ENCODE peak calls at places on chromosomes 13 and 19, in six cellular contexts. One of them, this sample, is unnamed. For H3K9me3, the result is how much of the 10 kb centered on the place peaks cover.

GRCh38 chr19:37329686-37330085 is 41.2 kb upstream of the ZNF527 start:
- DNase-seq in tibial nerve: no peak
- DNase-seq in CD4-positive, alpha-beta memory T cell: no peak
- DNase-seq in left ventricle myocardium inferior: no peak
- DNase-seq in sigmoid colon: no peak
- DNase-seq in cardiac muscle cell: no peak
- DNase-seq in this sample: no peak

GRCh38 chr19:2575734-2576481 is 100.0 kb downstream of the GADD45B start:
- DNase-seq in tibial nerve: peak
- DNase-seq in CD4-positive, alpha-beta memory T cell: no peak
- DNase-seq in left ventricle myocardium inferior: peak
- DNase-seq in sigmoid colon: peak
- DNase-seq in cardiac muscle cell: peak
- DNase-seq in this sample: peak

GRCh38 chr13:110351636-110352420 is 44.7 kb downstream of the COL4A2 start:
- DNase-seq in tibial nerve: no peak
- DNase-seq in CD4-positive, alpha-beta memory T cell: no peak
- DNase-seq in left ventricle myocardium inferior: no peak
- DNase-seq in sigmoid colon: no peak
- DNase-seq in cardiac muscle cell: no peak
- DNase-seq in this sample: no peak

GRCh38 chr19:37813340-37813739 is 34.0 kb upstream of the ZNF573 start:
- DNase-seq in tibial nerve: no peak
- DNase-seq in CD4-positive, alpha-beta memory T cell: no peak
- DNase-seq in left ventricle myocardium inferior: no peak
- DNase-seq in sigmoid colon: no peak
- DNase-seq in cardiac muscle cell: no peak
- DNase-seq in this sample: no peak

GRCh38 chr19:19209372-19209771 is 2.4 kb upstream of the NCAN start:
- DNase-seq in tibial nerve: no peak
- DNase-seq in CD4-positive, alpha-beta memory T cell: no peak
- DNase-seq in left ventricle myocardium inferior: no peak
- DNase-seq in sigmoid colon: no peak
- DNase-seq in cardiac muscle cell: no peak
- DNase-seq in this sample: no peak

GRCh38 chr13:42574435-42575311 is 721 bp downstream of the TNFSF11 start:
- DNase-seq in tibial nerve: no peak
- DNase-seq in CD4-positive, alpha-beta memory T cell: peak
- DNase-seq in left ventricle myocardium inferior: no peak
- DNase-seq in sigmoid colon: no peak
- DNase-seq in cardiac muscle cell: peak
- DNase-seq in this sample: no peak

GRCh38 chr19:2495130-2495641 is 19.3 kb downstream of the GADD45B start:
- DNase-seq in tibial nerve: peak
- DNase-seq in CD4-positive, alpha-beta memory T cell: no peak
- DNase-seq in left ventricle myocardium inferior: peak
- DNase-seq in sigmoid colon: peak
- DNase-seq in cardiac muscle cell: peak
- DNase-seq in this sample: peak

GRCh38 chr13:98454389-98454881 is 122.5 kb downstream of the STK24 start:
- DNase-seq in tibial nerve: no peak
- DNase-seq in CD4-positive, alpha-beta memory T cell: no peak
- DNase-seq in left ventricle myocardium inferior: no peak
- DNase-seq in sigmoid colon: no peak
- DNase-seq in cardiac muscle cell: peak
- DNase-seq in this sample: no peak

GRCh38 chr19:48965033-48965805 is at the start of gene FTL:
- DNase-seq in tibial nerve: peak
- DNase-seq in CD4-positive, alpha-beta memory T cell: peak
- DNase-seq in left ventricle myocardium inferior: peak
- DNase-seq in sigmoid colon: peak
- DNase-seq in cardiac muscle cell: peak
- DNase-seq in this sample: peak

GRCh38 chr13:110774490-110774889 is 61.0 kb downstream of the ING1 start:
- DNase-seq in tibial nerve: no peak
- DNase-seq in CD4-positive, alpha-beta memory T cell: no peak
- DNase-seq in left ventricle myocardium inferior: no peak
- DNase-seq in sigmoid colon: no peak
- DNase-seq in cardiac muscle cell: no peak
- DNase-seq in this sample: no peak

GRCh38 chr19:32603961-32604360 is 23.0 kb downstream of the PDCD5 start:
- DNase-seq in tibial nerve: no peak
- DNase-seq in CD4-positive, alpha-beta memory T cell: no peak
- DNase-seq in left ventricle myocardium inferior: no peak
- DNase-seq in sigmoid colon: no peak
- DNase-seq in cardiac muscle cell: no peak
- DNase-seq in this sample: no peak

GRCh38 chr19:1069009-1069779 is 2.2 kb downstream of the ARHGAP45 start:
- DNase-seq in tibial nerve: no peak
- DNase-seq in CD4-positive, alpha-beta memory T cell: peak
- DNase-seq in left ventricle myocardium inferior: peak
- DNase-seq in sigmoid colon: no peak
- DNase-seq in cardiac muscle cell: no peak
- DNase-seq in this sample: no peak

GRCh38 chr19:38539751-38540150 is 78.0 kb downstream of the MAP4K1 start:
- DNase-seq in tibial nerve: no peak
- DNase-seq in CD4-positive, alpha-beta memory T cell: no peak
- DNase-seq in left ventricle myocardium inferior: no peak
- DNase-seq in sigmoid colon: no peak
- DNase-seq in cardiac muscle cell: no peak
- DNase-seq in this sample: no peak

GRCh38 chr19:51637362-51637978 is 7.3 kb upstream of the SIGLEC5 start:
- DNase-seq in tibial nerve: no peak
- DNase-seq in CD4-positive, alpha-beta memory T cell: no peak
- DNase-seq in left ventricle myocardium inferior: no peak
- DNase-seq in sigmoid colon: no peak
- DNase-seq in cardiac muscle cell: peak
- DNase-seq in this sample: peak

GRCh38 chr19:42662714-42663113 is 68.0 kb upstream of the CEACAM8 start:
- DNase-seq in tibial nerve: no peak
- DNase-seq in CD4-positive, alpha-beta memory T cell: no peak
- DNase-seq in left ventricle myocardium inferior: no peak
- DNase-seq in sigmoid colon: no peak
- DNase-seq in cardiac muscle cell: no peak
- DNase-seq in this sample: no peak

GRCh38 chr19:21693399-21693798 is 74.0 kb downstream of the ZNF100 start:
- DNase-seq in tibial nerve: no peak
- DNase-seq in CD4-positive, alpha-beta memory T cell: no peak
- DNase-seq in left ventricle myocardium inferior: no peak
- DNase-seq in sigmoid colon: no peak
- DNase-seq in cardiac muscle cell: no peak
- DNase-seq in this sample: no peak

GRCh38 chr13:113664751-113665581 is 2.1 kb upstream of the GRK1 start:
- DNase-seq in tibial nerve: peak
- DNase-seq in CD4-positive, alpha-beta memory T cell: no peak
- DNase-seq in left ventricle myocardium inferior: peak
- DNase-seq in sigmoid colon: peak
- DNase-seq in cardiac muscle cell: no peak
- DNase-seq in this sample: no peak

GRCh38 chr13:76383671-76384461 is 502.3 kb downstream of the KCTD12 start:
- DNase-seq in tibial nerve: no peak
- DNase-seq in CD4-positive, alpha-beta memory T cell: no peak
- DNase-seq in left ventricle myocardium inferior: no peak
- DNase-seq in sigmoid colon: peak
- DNase-seq in cardiac muscle cell: peak
- DNase-seq in this sample: peak

GRCh38 chr19:45913874-45914830 is at the start of gene NANOS2:
- DNase-seq in tibial nerve: no peak
- DNase-seq in CD4-positive, alpha-beta memory T cell: no peak
- DNase-seq in left ventricle myocardium inferior: no peak
- DNase-seq in sigmoid colon: no peak
- DNase-seq in cardiac muscle cell: peak
- DNase-seq in this sample: no peak

GRCh38 chr13:112251930-112252585 is 124.1 kb upstream of the SPACA7 start:
- DNase-seq in tibial nerve: no peak
- DNase-seq in CD4-positive, alpha-beta memory T cell: no peak
- DNase-seq in left ventricle myocardium inferior: no peak
- DNase-seq in sigmoid colon: no peak
- DNase-seq in cardiac muscle cell: no peak
- DNase-seq in this sample: no peak

DNA sequence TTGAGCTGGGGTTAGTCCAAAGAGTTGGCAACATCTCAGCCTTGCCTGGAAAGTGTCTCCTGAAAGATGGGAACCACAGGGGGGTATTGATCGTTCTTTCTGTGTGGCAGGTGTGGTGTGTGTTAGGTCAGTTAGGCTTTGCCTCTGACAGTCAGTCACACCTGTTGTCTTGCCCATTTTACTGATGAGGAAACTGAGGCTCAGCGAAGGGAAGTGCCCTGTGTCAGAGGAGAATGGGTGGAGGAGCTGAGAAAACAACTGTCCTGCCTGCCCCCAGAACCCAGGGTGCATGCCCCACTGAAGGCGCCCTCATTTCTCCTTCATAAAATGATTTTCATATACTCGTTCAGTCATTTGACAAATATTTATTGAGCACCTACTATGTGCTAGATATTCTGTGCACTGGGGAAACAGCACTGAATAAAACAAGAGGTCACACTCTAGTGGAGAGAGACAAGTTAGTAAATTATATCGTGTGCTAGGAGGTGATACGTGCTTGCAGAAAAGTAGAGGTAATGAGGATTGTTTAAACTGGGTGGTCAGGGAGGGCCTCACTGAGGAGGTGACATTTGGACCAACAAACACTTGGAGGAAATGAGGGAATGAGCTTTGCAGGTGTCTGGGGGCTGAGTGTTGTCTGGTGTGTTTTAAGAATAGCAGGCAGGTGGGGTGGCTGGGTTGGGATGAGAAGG is 1.6 kb downstream of the FXYD5 start:
- DNase-seq in tibial nerve: no peak
- DNase-seq in CD4-positive, alpha-beta memory T cell: no peak
- DNase-seq in left ventricle myocardium inferior: no peak
- DNase-seq in sigmoid colon: no peak
- DNase-seq in cardiac muscle cell: no peak
- DNase-seq in this sample: no peak
- H3K4me3 ChIP-seq in tibial nerve: no peak
- H3K4me3 ChIP-seq in CD4-positive, alpha-beta memory T cell: peak
- H3K4me3 ChIP-seq in left ventricle myocardium inferior: peak
- H3K4me3 ChIP-seq in sigmoid colon: no peak
- H3K4me3 ChIP-seq in cardiac muscle cell: no peak
- H3K4me3 ChIP-seq in this sample: peak

DNA sequence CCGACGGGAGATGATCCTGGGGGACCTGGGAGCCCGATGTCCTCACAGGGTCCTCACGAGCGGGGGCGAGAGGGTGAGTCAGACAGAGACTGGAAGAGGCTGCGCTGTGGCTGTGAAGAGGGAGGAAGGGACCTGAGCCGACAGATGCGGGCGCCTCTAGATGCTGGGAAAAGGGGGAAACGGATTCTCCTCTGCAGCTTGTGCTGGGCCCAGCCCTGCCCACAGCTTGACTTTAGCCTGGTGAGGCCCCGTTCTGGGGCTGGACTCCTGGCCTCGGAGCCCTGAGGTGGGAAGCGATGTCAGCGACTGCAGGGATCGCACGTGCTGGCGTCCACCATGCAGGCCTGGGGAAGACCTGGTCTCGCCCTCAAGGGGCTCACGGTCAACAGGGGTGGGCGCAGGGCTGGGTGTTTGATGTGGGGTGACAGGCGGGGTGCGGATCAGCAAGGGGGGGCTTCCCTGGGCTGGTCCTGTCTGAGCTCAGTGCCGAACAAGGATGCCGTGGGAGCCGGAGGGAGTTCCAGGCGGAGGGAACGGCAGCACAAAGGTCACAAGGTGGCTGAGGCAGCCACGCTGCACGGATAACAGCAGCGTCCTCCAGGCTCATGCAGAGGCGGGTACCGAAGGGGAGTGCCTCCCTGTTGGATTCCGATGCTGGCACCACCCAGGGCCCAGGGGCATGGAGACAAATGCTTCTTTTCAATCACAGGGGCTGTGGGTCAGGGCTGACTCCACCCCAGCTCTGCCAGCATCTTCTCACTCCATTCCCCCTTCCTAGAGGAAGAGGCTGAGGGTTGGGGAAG is 31.7 kb downstream of the PIP5K1C start:
- DNase-seq in tibial nerve: no peak
- DNase-seq in CD4-positive, alpha-beta memory T cell: no peak
- DNase-seq in left ventricle myocardium inferior: no peak
- DNase-seq in sigmoid colon: no peak
- DNase-seq in cardiac muscle cell: peak
- DNase-seq in this sample: peak
- H3K27ac ChIP-seq in tibial nerve: peak
- H3K27ac ChIP-seq in CD4-positive, alpha-beta memory T cell: no peak
- H3K27ac ChIP-seq in left ventricle myocardium inferior: peak
- H3K27ac ChIP-seq in sigmoid colon: peak
- H3K27ac ChIP-seq in cardiac muscle cell: peak
- H3K27ac ChIP-seq in this sample: no peak

GRCh38 chr19:5934779-5935472 is 20.9 kb downstream of the CAPS start:
- DNase-seq in tibial nerve: no peak
- DNase-seq in CD4-positive, alpha-beta memory T cell: no peak
- DNase-seq in left ventricle myocardium inferior: peak
- DNase-seq in sigmoid colon: no peak
- DNase-seq in cardiac muscle cell: peak
- DNase-seq in this sample: no peak
- H3K9me3 ChIP-seq in tibial nerve: under half
- H3K9me3 ChIP-seq in CD4-positive, alpha-beta memory T cell: under half
- H3K9me3 ChIP-seq in left ventricle myocardium inferior: under half
- H3K9me3 ChIP-seq in sigmoid colon: under half
- H3K9me3 ChIP-seq in cardiac muscle cell: under half
- H3K9me3 ChIP-seq in this sample: under half

GRCh38 chr13:49995535-49996165 is 1.2 kb upstream of the TRIM13 start:
- DNase-seq in tibial nerve: no peak
- DNase-seq in CD4-positive, alpha-beta memory T cell: no peak
- DNase-seq in left ventricle myocardium inferior: no peak
- DNase-seq in sigmoid colon: no peak
- DNase-seq in cardiac muscle cell: peak
- DNase-seq in this sample: peak
- H3K4me3 ChIP-seq in tibial nerve: peak
- H3K4me3 ChIP-seq in CD4-positive, alpha-beta memory T cell: peak
- H3K4me3 ChIP-seq in left ventricle myocardium inferior: peak
- H3K4me3 ChIP-seq in sigmoid colon: peak
- H3K4me3 ChIP-seq in cardiac muscle cell: peak
- H3K4me3 ChIP-seq in this sample: peak

GRCh38 chr19:16337809-16338469 is 13.3 kb downstream of the KLF2 start:
- DNase-seq in tibial nerve: no peak
- DNase-seq in CD4-positive, alpha-beta memory T cell: no peak
- DNase-seq in left ventricle myocardium inferior: no peak
- DNase-seq in sigmoid colon: no peak
- DNase-seq in cardiac muscle cell: no peak
- DNase-seq in this sample: no peak
- H3K27ac ChIP-seq in tibial nerve: peak
- H3K27ac ChIP-seq in CD4-positive, alpha-beta memory T cell: peak
- H3K27ac ChIP-seq in left ventricle myocardium inferior: peak
- H3K27ac ChIP-seq in sigmoid colon: peak
- H3K27ac ChIP-seq in cardiac muscle cell: no peak
- H3K27ac ChIP-seq in this sample: no peak

GRCh38 chr13:58963321-58963720 is 1200.4 kb downstream of the DIAPH3 start:
- DNase-seq in tibial nerve: no peak
- DNase-seq in CD4-positive, alpha-beta memory T cell: no peak
- DNase-seq in left ventricle myocardium inferior: no peak
- DNase-seq in sigmoid colon: no peak
- DNase-seq in cardiac muscle cell: no peak
- DNase-seq in this sample: no peak

GRCh38 chr13:58960909-58961308 is 1202.8 kb downstream of the DIAPH3 start:
- DNase-seq in tibial nerve: no peak
- DNase-seq in CD4-positive, alpha-beta memory T cell: no peak
- DNase-seq in left ventricle myocardium inferior: no peak
- DNase-seq in sigmoid colon: no peak
- DNase-seq in cardiac muscle cell: peak
- DNase-seq in this sample: no peak

GRCh38 chr13:58964048-58964447 is 1199.7 kb downstream of the DIAPH3 start:
- DNase-seq in tibial nerve: no peak
- DNase-seq in CD4-positive, alpha-beta memory T cell: no peak
- DNase-seq in left ventricle myocardium inferior: no peak
- DNase-seq in sigmoid colon: no peak
- DNase-seq in cardiac muscle cell: no peak
- DNase-seq in this sample: no peak
- H3K9me3 ChIP-seq in tibial nerve: under half
- H3K9me3 ChIP-seq in CD4-positive, alpha-beta memory T cell: under half
- H3K9me3 ChIP-seq in left ventricle myocardium inferior: under half
- H3K9me3 ChIP-seq in sigmoid colon: under half
- H3K9me3 ChIP-seq in cardiac muscle cell: under half
- H3K9me3 ChIP-seq in this sample: under half

This sample was measured in small intestine.